ENCODE peak calls at places on chromosomes 7 and 10, in eight cellular contexts. One of them, this sample, is unnamed.

GRCh38 chr10:51386248-51386885 is 312.1 kb downstream of the PRKG1 start:
- DNase-seq in dorsolateral prefrontal cortex: no peak
- DNase-seq in lower lobe of right lung: no peak
- DNase-seq in brain microvascular endothelial cell: no peak
- DNase-seq in psoas muscle: no peak
- DNase-seq in endodermal cell: no peak
- DNase-seq in bronchial epithelial cell: peak; percentile 48
- DNase-seq in mammary epithelial cell: no peak
- DNase-seq in this sample: no peak

GRCh38 chr10:33453081-33453850 is 118.8 kb upstream of the NRP1 start:
- DNase-seq in dorsolateral prefrontal cortex: no peak
- DNase-seq in bronchial epithelial cell: peak; percentile 78
- DNase-seq in endodermal cell: no peak
- DNase-seq in psoas muscle: no peak
- DNase-seq in mammary epithelial cell: peak; percentile 76
- DNase-seq in lower lobe of right lung: no peak
- DNase-seq in brain microvascular endothelial cell: peak; percentile 2
- DNase-seq in this sample: no peak

GRCh38 chr7:135249901-135250300 is 16.3 kb downstream of the STRA8 start:
- DNase-seq in dorsolateral prefrontal cortex: no peak
- DNase-seq in mammary epithelial cell: no peak
- DNase-seq in endodermal cell: peak; percentile 26
- DNase-seq in bronchial epithelial cell: no peak
- DNase-seq in lower lobe of right lung: no peak
- DNase-seq in psoas muscle: no peak
- DNase-seq in brain microvascular endothelial cell: no peak
- DNase-seq in this sample: no peak

GRCh38 chr10:92692697-92693533 is 3.2 kb downstream of the HHEX start:
- DNase-seq in bronchial epithelial cell: no peak
- DNase-seq in lower lobe of right lung: no peak
- DNase-seq in dorsolateral prefrontal cortex: no peak
- DNase-seq in mammary epithelial cell: no peak
- DNase-seq in brain microvascular endothelial cell: no peak
- DNase-seq in endodermal cell: no peak
- DNase-seq in psoas muscle: no peak
- DNase-seq in this sample: no peak

GRCh38 chr10:5788969-5789368 is 24.3 kb downstream of the GDI2 start:
- DNase-seq in dorsolateral prefrontal cortex: no peak
- DNase-seq in lower lobe of right lung: no peak
- DNase-seq in mammary epithelial cell: no peak
- DNase-seq in endodermal cell: no peak
- DNase-seq in bronchial epithelial cell: no peak
- DNase-seq in psoas muscle: no peak
- DNase-seq in brain microvascular endothelial cell: no peak
- DNase-seq in this sample: no peak

GRCh38 chr7:151008511-151009323 is 15.6 kb downstream of the ATG9B start:
- DNase-seq in mammary epithelial cell: no peak
- DNase-seq in lower lobe of right lung: peak; percentile 73
- DNase-seq in dorsolateral prefrontal cortex: no peak
- DNase-seq in bronchial epithelial cell: no peak
- DNase-seq in endodermal cell: peak; percentile 97
- DNase-seq in psoas muscle: peak; percentile 85
- DNase-seq in brain microvascular endothelial cell: no peak
- DNase-seq in this sample: no peak

GRCh38 chr7:91112902-91113321 is 151.3 kb upstream of the FZD1 start:
- DNase-seq in lower lobe of right lung: no peak
- DNase-seq in dorsolateral prefrontal cortex: no peak
- DNase-seq in brain microvascular endothelial cell: peak; percentile 43
- DNase-seq in endodermal cell: no peak
- DNase-seq in psoas muscle: no peak
- DNase-seq in mammary epithelial cell: no peak
- DNase-seq in bronchial epithelial cell: no peak
- DNase-seq in this sample: no peak

GRCh38 chr10:121553861-121554264 is 44.4 kb downstream of the FGFR2 start:
- DNase-seq in mammary epithelial cell: peak; percentile 77
- DNase-seq in bronchial epithelial cell: peak; percentile 91
- DNase-seq in lower lobe of right lung: no peak
- DNase-seq in endodermal cell: no peak
- DNase-seq in brain microvascular endothelial cell: no peak
- DNase-seq in dorsolateral prefrontal cortex: no peak
- DNase-seq in psoas muscle: no peak
- DNase-seq in this sample: no peak

GRCh38 chr7:70797109-70797514 is 334.8 kb upstream of the GALNT17 start:
- DNase-seq in lower lobe of right lung: no peak
- DNase-seq in brain microvascular endothelial cell: no peak
- DNase-seq in psoas muscle: no peak
- DNase-seq in bronchial epithelial cell: no peak
- DNase-seq in dorsolateral prefrontal cortex: no peak
- DNase-seq in endodermal cell: no peak
- DNase-seq in mammary epithelial cell: no peak
- DNase-seq in this sample: no peak

GRCh38 chr10:97066877-97067555 is 118.7 kb downstream of the SLIT1 start:
- DNase-seq in psoas muscle: peak; percentile 83
- DNase-seq in bronchial epithelial cell: no peak
- DNase-seq in lower lobe of right lung: no peak
- DNase-seq in mammary epithelial cell: no peak
- DNase-seq in endodermal cell: peak; percentile 65
- DNase-seq in dorsolateral prefrontal cortex: no peak
- DNase-seq in brain microvascular endothelial cell: no peak
- DNase-seq in this sample: no peak

GRCh38 chr7:38953227-38953626 is 24.5 kb upstream of the POU6F2 start:
- DNase-seq in brain microvascular endothelial cell: no peak
- DNase-seq in dorsolateral prefrontal cortex: no peak
- DNase-seq in endodermal cell: no peak
- DNase-seq in psoas muscle: no peak
- DNase-seq in lower lobe of right lung: no peak
- DNase-seq in bronchial epithelial cell: no peak
- DNase-seq in mammary epithelial cell: no peak
- DNase-seq in this sample: no peak

GRCh38 chr10:129402459-129402858 is 64.6 kb upstream of the MGMT start:
- DNase-seq in bronchial epithelial cell: no peak
- DNase-seq in psoas muscle: no peak
- DNase-seq in dorsolateral prefrontal cortex: no peak
- DNase-seq in endodermal cell: no peak
- DNase-seq in brain microvascular endothelial cell: no peak
- DNase-seq in mammary epithelial cell: no peak
- DNase-seq in lower lobe of right lung: no peak
- DNase-seq in this sample: no peak

GRCh38 chr7:1920266-1920681 is 250.2 kb downstream of the ELFN1 start:
- DNase-seq in mammary epithelial cell: no peak
- DNase-seq in psoas muscle: peak; percentile 54
- DNase-seq in endodermal cell: no peak
- DNase-seq in brain microvascular endothelial cell: no peak
- DNase-seq in bronchial epithelial cell: no peak
- DNase-seq in dorsolateral prefrontal cortex: no peak
- DNase-seq in lower lobe of right lung: peak; percentile 56
- DNase-seq in this sample: no peak

GRCh38 chr7:774161-775109 is 47.4 kb upstream of the PRKAR1B start:
- DNase-seq in brain microvascular endothelial cell: peak; percentile 5
- DNase-seq in bronchial epithelial cell: peak; percentile 12
- DNase-seq in psoas muscle: peak; percentile 80
- DNase-seq in endodermal cell: peak; percentile 92
- DNase-seq in lower lobe of right lung: no peak
- DNase-seq in dorsolateral prefrontal cortex: peak; percentile 68
- DNase-seq in mammary epithelial cell: peak; percentile 36
- DNase-seq in this sample: no peak

GRCh38 chr7:155974186-155974897 is 162.1 kb upstream of the SHH start:
- DNase-seq in psoas muscle: no peak
- DNase-seq in lower lobe of right lung: no peak
- DNase-seq in mammary epithelial cell: no peak
- DNase-seq in endodermal cell: peak; percentile 26
- DNase-seq in dorsolateral prefrontal cortex: peak; percentile 8
- DNase-seq in bronchial epithelial cell: no peak
- DNase-seq in brain microvascular endothelial cell: no peak
- DNase-seq in this sample: no peak

GRCh38 chr10:117413928-117414618 is 38.8 kb upstream of the PDZD8 start:
- DNase-seq in psoas muscle: no peak
- DNase-seq in brain microvascular endothelial cell: no peak
- DNase-seq in mammary epithelial cell: peak; percentile 84
- DNase-seq in bronchial epithelial cell: peak; percentile 90
- DNase-seq in lower lobe of right lung: no peak
- DNase-seq in dorsolateral prefrontal cortex: no peak
- DNase-seq in endodermal cell: no peak
- DNase-seq in this sample: no peak

GRCh38 chr7:98374285-98374680 is 26.6 kb downstream of the BAIAP2L1 start:
- DNase-seq in dorsolateral prefrontal cortex: no peak
- DNase-seq in endodermal cell: no peak
- DNase-seq in lower lobe of right lung: no peak
- DNase-seq in bronchial epithelial cell: no peak
- DNase-seq in mammary epithelial cell: no peak
- DNase-seq in psoas muscle: no peak
- DNase-seq in brain microvascular endothelial cell: no peak
- DNase-seq in this sample: no peak

GRCh38 chr10:42783181-42783549 is 570 bp downstream of the BMS1 start:
- DNase-seq in endodermal cell: no peak
- DNase-seq in mammary epithelial cell: peak; percentile 50
- DNase-seq in dorsolateral prefrontal cortex: no peak
- DNase-seq in brain microvascular endothelial cell: peak; percentile 86
- DNase-seq in bronchial epithelial cell: peak; percentile 67
- DNase-seq in lower lobe of right lung: no peak
- DNase-seq in psoas muscle: peak; percentile 48
- DNase-seq in this sample: peak; percentile 6

GRCh38 chr7:93453264-93453663 is 121.3 kb downstream of the CALCR start:
- DNase-seq in psoas muscle: no peak
- DNase-seq in lower lobe of right lung: no peak
- DNase-seq in endodermal cell: no peak
- DNase-seq in brain microvascular endothelial cell: no peak
- DNase-seq in dorsolateral prefrontal cortex: no peak
- DNase-seq in bronchial epithelial cell: no peak
- DNase-seq in mammary epithelial cell: no peak
- DNase-seq in this sample: no peak

GRCh38 chr10:15433850-15434537 is 62.9 kb upstream of the FAM171A1 start:
- DNase-seq in mammary epithelial cell: peak; percentile 25
- DNase-seq in brain microvascular endothelial cell: peak; percentile 45
- DNase-seq in dorsolateral prefrontal cortex: no peak
- DNase-seq in psoas muscle: no peak
- DNase-seq in lower lobe of right lung: no peak
- DNase-seq in bronchial epithelial cell: peak; percentile 33
- DNase-seq in endodermal cell: no peak
- DNase-seq in this sample: peak; percentile 4

GRCh38 chr10:59675812-59676211 is 33.8 kb downstream of the SLC16A9 start:
- DNase-seq in mammary epithelial cell: no peak
- DNase-seq in endodermal cell: peak; percentile 89
- DNase-seq in dorsolateral prefrontal cortex: no peak
- DNase-seq in lower lobe of right lung: no peak
- DNase-seq in brain microvascular endothelial cell: no peak
- DNase-seq in psoas muscle: no peak
- DNase-seq in bronchial epithelial cell: no peak
- DNase-seq in this sample: no peak
- TF ChIP-seq CTCF in mammary epithelial cell: no peak
- TF ChIP-seq CTCF in endodermal cell: peak; percentile 81
- TF ChIP-seq CTCF in dorsolateral prefrontal cortex: no peak
- TF ChIP-seq CTCF in lower lobe of right lung: no peak
- TF ChIP-seq CTCF in brain microvascular endothelial cell: peak; percentile 44
- TF ChIP-seq CTCF in psoas muscle: no peak
- TF ChIP-seq CTCF in bronchial epithelial cell: no peak
- TF ChIP-seq CTCF in this sample: no peak

GRCh38 chr7:36366649-36367560 is 22.8 kb upstream of the ANLN start:
- DNase-seq in bronchial epithelial cell: peak; percentile 76
- DNase-seq in endodermal cell: peak; percentile 97
- DNase-seq in dorsolateral prefrontal cortex: peak; percentile 91
- DNase-seq in brain microvascular endothelial cell: peak; percentile 68
- DNase-seq in mammary epithelial cell: peak; percentile 86
- DNase-seq in lower lobe of right lung: peak; percentile 94
- DNase-seq in psoas muscle: peak; percentile 94
- DNase-seq in this sample: peak; percentile 51

GRCh38 chr7:36363515-36363914 is 26.1 kb upstream of the ANLN start:
- DNase-seq in mammary epithelial cell: no peak
- DNase-seq in dorsolateral prefrontal cortex: no peak
- DNase-seq in endodermal cell: no peak
- DNase-seq in lower lobe of right lung: no peak
- DNase-seq in brain microvascular endothelial cell: no peak
- DNase-seq in bronchial epithelial cell: no peak
- DNase-seq in psoas muscle: no peak
- DNase-seq in this sample: no peak

GRCh38 chr7:36368496-36368895 is 21.2 kb upstream of the ANLN start:
- DNase-seq in bronchial epithelial cell: no peak
- DNase-seq in mammary epithelial cell: no peak
- DNase-seq in brain microvascular endothelial cell: no peak
- DNase-seq in dorsolateral prefrontal cortex: no peak
- DNase-seq in psoas muscle: no peak
- DNase-seq in lower lobe of right lung: no peak
- DNase-seq in endodermal cell: no peak
- DNase-seq in this sample: no peak

GRCh38 chr7:36367561-36367889 is 22.1 kb upstream of the ANLN start:
- DNase-seq in bronchial epithelial cell: no peak
- DNase-seq in endodermal cell: no peak
- DNase-seq in psoas muscle: no peak
- DNase-seq in mammary epithelial cell: no peak
- DNase-seq in dorsolateral prefrontal cortex: no peak
- DNase-seq in lower lobe of right lung: no peak
- DNase-seq in brain microvascular endothelial cell: no peak
- DNase-seq in this sample: no peak

DNA sequence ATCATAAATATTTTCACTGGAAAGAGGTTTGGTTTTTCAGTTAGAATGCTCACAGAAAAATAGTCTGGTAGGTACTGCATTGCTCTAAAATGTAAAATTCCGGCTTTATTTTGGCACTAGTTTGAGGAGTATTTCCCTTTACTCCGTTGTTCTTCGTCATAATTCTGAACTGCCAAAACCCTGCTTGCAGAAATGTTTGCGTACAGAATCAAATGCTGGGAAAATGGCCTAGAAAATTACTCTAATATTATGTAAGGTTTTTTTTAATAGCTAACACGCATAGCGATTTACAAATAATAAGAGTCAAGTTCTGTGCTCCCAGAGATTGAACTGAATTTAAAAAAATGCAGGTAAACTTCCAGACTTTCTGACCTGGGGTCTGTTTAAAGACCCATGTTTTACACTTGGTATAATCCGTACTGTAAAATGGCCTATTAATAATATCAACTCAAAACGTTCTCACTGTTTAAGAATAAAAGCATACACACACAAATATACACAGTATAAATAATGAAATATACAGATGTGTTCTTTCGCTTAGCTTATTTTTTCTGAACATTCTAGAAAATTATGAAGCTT is 23.6 kb upstream of the ANLN start:
- DNase-seq in psoas muscle: no peak
- DNase-seq in dorsolateral prefrontal cortex: no peak
- DNase-seq in endodermal cell: no peak
- DNase-seq in bronchial epithelial cell: no peak
- DNase-seq in brain microvascular endothelial cell: no peak
- DNase-seq in mammary epithelial cell: no peak
- DNase-seq in lower lobe of right lung: no peak
- DNase-seq in this sample: no peak
- H3K4me3 ChIP-seq in psoas muscle: peak overlapping the region; percentile 90
- H3K4me3 ChIP-seq in dorsolateral prefrontal cortex: peak overlapping the region; percentile 89
- H3K4me3 ChIP-seq in endodermal cell: peak overlapping the region; percentile 93
- H3K4me3 ChIP-seq in bronchial epithelial cell: peak overlapping the region; percentile 82
- H3K4me3 ChIP-seq in brain microvascular endothelial cell: peak overlapping the region; percentile 82
- H3K4me3 ChIP-seq in mammary epithelial cell: peak overlapping the region; percentile 75
- H3K4me3 ChIP-seq in lower lobe of right lung: peak overlapping the region; percentile 64
- H3K4me3 ChIP-seq in this sample: peak overlapping the region; percentile 77

GRCh38 chr10:59830601-59831259 is 75.6 kb downstream of the CCDC6 start:
- DNase-seq in bronchial epithelial cell: peak; percentile 51
- DNase-seq in brain microvascular endothelial cell: peak; percentile 54
- DNase-seq in dorsolateral prefrontal cortex: no peak
- DNase-seq in mammary epithelial cell: peak; percentile 12
- DNase-seq in psoas muscle: no peak
- DNase-seq in endodermal cell: peak; percentile 89
- DNase-seq in lower lobe of right lung: no peak
- DNase-seq in this sample: no peak
- TF ChIP-seq CTCF in bronchial epithelial cell: peak; percentile 78
- TF ChIP-seq CTCF in brain microvascular endothelial cell: peak; percentile 90
- TF ChIP-seq CTCF in dorsolateral prefrontal cortex: peak; percentile 79
- TF ChIP-seq CTCF in mammary epithelial cell: peak; percentile 82
- TF ChIP-seq CTCF in psoas muscle: peak; percentile 80
- TF ChIP-seq CTCF in endodermal cell: peak; percentile 94
- TF ChIP-seq CTCF in lower lobe of right lung: peak; percentile 80
- TF ChIP-seq CTCF in this sample: peak; percentile 97

GRCh38 chr10:133276435-133277201 is at the start of gene ADAM8:
- DNase-seq in dorsolateral prefrontal cortex: no peak
- DNase-seq in brain microvascular endothelial cell: no peak
- DNase-seq in bronchial epithelial cell: no peak
- DNase-seq in psoas muscle: peak; percentile 62
- DNase-seq in lower lobe of right lung: peak; percentile 77
- DNase-seq in mammary epithelial cell: no peak
- DNase-seq in endodermal cell: peak; percentile 93
- DNase-seq in this sample: no peak
- H3K4me3 ChIP-seq in dorsolateral prefrontal cortex: no peak within 1 kb of the TSS
- H3K4me3 ChIP-seq in brain microvascular endothelial cell: no peak within 1 kb of the TSS
- H3K4me3 ChIP-seq in bronchial epithelial cell: peak within 1 kb of the TSS; percentile 37
- H3K4me3 ChIP-seq in psoas muscle: peak within 1 kb of the TSS; percentile 15
- H3K4me3 ChIP-seq in lower lobe of right lung: peak within 1 kb of the TSS; percentile 50
- H3K4me3 ChIP-seq in mammary epithelial cell: peak within 1 kb of the TSS; percentile 45
- H3K4me3 ChIP-seq in endodermal cell: peak within 1 kb of the TSS; percentile 29
- H3K4me3 ChIP-seq in this sample: peak within 1 kb of the TSS; percentile 31

This sample was measured in retinal pigment epithelial cell.